ENCODE peak calls at places on chromosomes 16 and 17, in five cellular contexts. I is EH; H is ovary; J is stimulated activated CD8-positive, alpha-beta memory T cell treated with anti-CD3 and anti-CD28 coated beads, Interleukin-7, amount 100 ng/mL, for 1 hour; Q is activated CD8-positive, alpha-beta memory T cell treated with anti-CD3 and anti-CD28 coated beads for 4 hours. G is an unnamed sample.

GRCh38 chr17:6894206-6894528 is 62.6 kb upstream of the TEKT1 start:
- DNase-seq in I (peak), Q (no peak), H (no peak), J (no peak), G (no peak)

GRCh38 chr16:2191446-2191706 is 5.0 kb downstream of the CASKIN1 start:
- DNase-seq in I (no peak), J (no peak), Q (no peak), H (no peak), G (no peak)

GRCh38 chr16:67865318-67865717 is 7.5 kb upstream of the EDC4 start:
- DNase-seq in Q (no peak), H (no peak), J (no peak), I (peak), G (no peak)

GRCh38 chr17:40303009-40303657 is 5.8 kb upstream of the RARA start:
- DNase-seq in I (peak), H (no peak), Q (no peak), J (no peak), G (no peak)

GRCh38 chr17:47335101-47335936 is 11.6 kb downstream of the EFCAB13 start:
- DNase-seq in Q (no peak), I (no peak), H (no peak), J (no peak), G (no peak)

GRCh38 chr17:1997587-1998425 is 27.3 kb downstream of the RTN4RL1 start:
- DNase-seq in H (peak), Q (no peak), I (no peak), J (no peak), G (peak)

GRCh38 chr16:70746040-70746707 is 54.8 kb downstream of the VAC14 start:
- DNase-seq in H (peak), Q (no peak), I (peak), J (no peak), G (peak)

GRCh38 chr16:11585460-11586374 is 1.0 kb downstream of the LITAF start:
- DNase-seq in Q (no peak), H (peak), I (peak), J (no peak), G (no peak)

GRCh38 chr16:89001117-89002027 is 24.4 kb upstream of the CBFA2T3 start:
- DNase-seq in J (no peak), I (no peak), H (no peak), Q (no peak), G (no peak)

GRCh38 chr16:4970010-4970409 is 11.9 kb downstream of the SEC14L5 start:
- DNase-seq in H (no peak), J (no peak), I (no peak), Q (no peak), G (no peak)

GRCh38 chr17:39231587-39232551 is 6.1 kb upstream of the STAC2 start:
- DNase-seq in Q (peak), I (peak), H (no peak), J (peak), G (no peak)

GRCh38 chr16:57988929-57989328 is 11.5 kb downstream of the ZNF319 start:
- DNase-seq in I (no peak), J (no peak), H (no peak), Q (no peak), G (no peak)

GRCh38 chr16:48852955-48853354 is 243.0 kb upstream of the N4BP1 start:
- DNase-seq in Q (no peak), H (no peak), I (no peak), J (no peak), G (peak)

GRCh38 chr17:68401288-68401687 is 56.0 kb downstream of the WIPI1 start:
- DNase-seq in Q (no peak), H (no peak), I (no peak), J (no peak), G (no peak)

GRCh38 chr17:44023545-44024270 is 8.9 kb upstream of the TMEM101 start:
- DNase-seq in H (no peak), I (no peak), J (no peak), Q (no peak), G (no peak)

GRCh38 chr16:84553873-84554399 is 49.5 kb upstream of the MEAK7 start:
- DNase-seq in J (no peak), I (no peak), H (no peak), Q (no peak), G (no peak)

GRCh38 chr17:8057691-8058114 is 18.8 kb downstream of the ALOX15B start:
- DNase-seq in Q (no peak), H (no peak), I (peak), J (no peak), G (no peak)

GRCh38 chr17:63675607-63676539 is 24.1 kb downstream of the LIMD2 start:
- DNase-seq in Q (no peak), J (no peak), I (peak), H (peak), G (peak)

GRCh38 chr17:64128787-64129514 is 993 bp downstream of the ERN1 start:
- DNase-seq in J (no peak), Q (no peak), H (no peak), I (peak), G (peak)

GRCh38 chr17:39739020-39739884 is 1.5 kb downstream of the GRB7 start:
- DNase-seq in H (no peak), I (peak), Q (no peak), J (no peak), G (peak)

GRCh38 chr17:62950067-62950466 is 16.0 kb upstream of the TANC2 start:
- DNase-seq in I (peak), Q (no peak), H (no peak), J (no peak), G (no peak)

GRCh38 chr16:83774066-83774465 is 33.7 kb upstream of the HSBP1 start:
- DNase-seq in J (no peak), Q (no peak), I (peak), H (no peak), G (no peak)

G was measured in pancreas.